ENCODE peak calls at places on chromosomes 4 and X, in nine cellular contexts. C is K562; P is right atrium auricular region; A is psoas muscle; R is CD8-positive, alpha-beta T cell; O is uterus; Y is gastrocnemius medialis; V is breast epithelium; M is endothelial cell of umbilical vein. W is an unnamed sample.

GRCh38 chr4:71941001-71941400 is 90.8 kb upstream of the NPFFR2 start:
- DNase-seq in V (no peak), Y (no peak), M (peak; percentile 10), O (no peak), P (no peak), A (no peak), R (no peak), C (peak; percentile 12), W (no peak)

GRCh38 chr4:162522724-162523123 is 358.9 kb upstream of the FSTL5 start:
- DNase-seq in R (no peak), C (no peak), P (no peak), M (no peak), A (no peak), V (no peak), O (no peak), Y (no peak), W (no peak)

GRCh38 chrX:137151403-137151802 is 117.6 kb upstream of the GPR101 start:
- DNase-seq in R (no peak), V (no peak), O (no peak), A (no peak), P (no peak), M (no peak), Y (no peak), C (no peak), W (no peak)

GRCh38 chr4:154559141-154559841 is 3.5 kb upstream of the FGB start:
- DNase-seq in A (no peak), C (peak; percentile 48), P (no peak), O (no peak), R (no peak), V (no peak), Y (no peak), M (peak; percentile 53), W (no peak)

GRCh38 chrX:77276742-77277141 is 170.4 kb upstream of the FGF16 start:
- DNase-seq in C (no peak), R (no peak), M (no peak), O (no peak), Y (no peak), A (no peak), V (no peak), P (no peak), W (no peak)

GRCh38 chr4:61462451-61463326 is 262.6 kb downstream of the ADGRL3 start:
- DNase-seq in O (no peak), A (no peak), M (peak; percentile 53), C (no peak), Y (no peak), R (no peak), P (no peak), V (no peak), W (no peak)

GRCh38 chrX:115988825-115989224 is 181.7 kb upstream of the AGTR2 start:
- DNase-seq in V (no peak), P (no peak), Y (no peak), M (no peak), C (no peak), R (no peak), O (no peak), A (no peak), W (no peak)

GRCh38 chrX:134551365-134552095 is 91.6 kb downstream of the HPRT1 start:
- DNase-seq in V (no peak), R (no peak), M (peak; percentile 42), P (no peak), O (no peak), C (no peak), A (no peak), Y (no peak), W (no peak)

GRCh38 chr4:48944659-48945290 is 38.2 kb upstream of the OCIAD2 start:
- DNase-seq in M (no peak), A (no peak), O (no peak), V (no peak), P (no peak), Y (no peak), C (peak; percentile 38), R (peak; percentile 26), W (no peak)

GRCh38 chr4:48945981-48946380 is 39.4 kb upstream of the OCIAD2 start:
- DNase-seq in O (no peak), M (no peak), R (no peak), V (no peak), C (no peak), Y (no peak), P (no peak), A (no peak), W (no peak)

GRCh38 chr4:48949518-48950207 is 36.4 kb upstream of the CWH43 start:
- DNase-seq in P (no peak), M (no peak), V (no peak), O (no peak), C (no peak), A (no peak), R (no peak), Y (no peak), W (no peak)

GRCh38 chr4:48949086-48949485 is 37.0 kb upstream of the CWH43 start:
- DNase-seq in V (no peak), A (no peak), C (no peak), Y (no peak), R (no peak), P (no peak), O (no peak), M (no peak), W (no peak)

DNA sequence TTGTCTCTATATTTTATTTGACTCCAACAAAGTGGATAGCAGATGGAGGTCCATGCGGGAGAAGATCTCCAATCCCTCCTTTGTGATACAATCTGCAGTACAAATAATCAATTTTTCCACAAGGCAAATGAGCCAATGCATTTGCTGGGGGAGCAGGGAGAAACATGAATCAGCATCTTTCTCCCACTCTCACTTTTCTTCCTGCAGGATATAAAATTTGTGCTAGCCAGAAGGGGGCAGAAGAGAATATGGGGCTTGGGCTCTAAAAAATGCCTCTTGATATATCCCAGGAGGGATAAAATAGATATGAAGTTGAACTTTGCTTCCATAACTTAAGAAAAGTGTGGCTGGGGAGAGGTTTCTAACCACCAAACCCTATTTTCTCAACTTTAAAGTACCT is 38.3 kb upstream of the CWH43 start:
- DNase-seq in M (no peak), V (no peak), O (no peak), Y (no peak), C (peak; percentile 19), A (no peak), P (no peak), R (no peak), W (no peak)
- TF ChIP-seq CTCF in M (no peak), V (no peak), O (no peak), Y (no peak), C (no peak), A (no peak), P (no peak), R (no peak), W (no peak)

GRCh38 chr4:3420606-3420955 is 21.2 kb upstream of the HGFAC start:
- DNase-seq in A (peak; percentile 35), R (no peak), C (no peak), P (no peak), M (no peak), V (no peak), Y (no peak), O (no peak), W (peak; percentile 48)

GRCh38 chr4:3420956-3421355 is 20.8 kb upstream of the HGFAC start:
- DNase-seq in O (no peak), C (no peak), V (no peak), P (no peak), A (peak; percentile 30), R (no peak), M (no peak), Y (no peak), W (peak; percentile 24)

GRCh38 chr4:3422808-3423297 is 18.9 kb upstream of the HGFAC start:
- DNase-seq in M (no peak), O (no peak), A (peak; percentile 44), V (no peak), R (no peak), P (no peak), Y (no peak), C (no peak), W (peak; percentile 43)

GRCh38 chr4:3422241-3422801 is 19.4 kb upstream of the HGFAC start:
- DNase-seq in V (no peak), Y (no peak), O (no peak), P (no peak), R (no peak), C (no peak), M (no peak), A (peak; percentile 43), W (peak; percentile 70)

DNA sequence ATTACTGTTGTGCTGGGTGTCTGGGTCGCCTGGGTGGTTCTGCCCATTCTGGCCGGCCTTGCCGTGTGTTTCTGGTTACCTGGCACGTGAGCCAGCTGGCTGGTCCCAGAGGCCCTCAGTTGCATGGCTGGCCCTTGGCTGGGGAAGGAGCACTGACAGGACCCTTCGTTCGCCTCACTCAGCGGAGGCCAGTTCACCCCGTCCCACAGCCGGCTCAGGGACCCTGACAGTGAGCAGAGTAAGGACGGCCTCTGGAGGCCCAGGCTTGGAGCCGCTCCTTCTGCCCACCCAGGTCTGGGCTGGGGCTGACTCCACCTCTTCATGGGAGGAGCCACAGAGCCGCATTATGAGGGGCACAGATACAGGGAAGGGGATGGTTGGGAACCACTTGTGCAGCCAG is 20.3 kb upstream of the HGFAC start:
- DNase-seq in M (no peak), C (no peak), A (peak; percentile 16), V (no peak), R (no peak), O (no peak), P (no peak), Y (no peak), W (peak; percentile 55)
- H3K36me3 ChIP-seq in M (peaks cover 35% of the 10 kb centered on the region), C (no peaks in the 10 kb centered on the region), A (no peaks in the 10 kb centered on the region), V (no peaks in the 10 kb centered on the region), R (no peaks in the 10 kb centered on the region), O (no peaks in the 10 kb centered on the region), P (peaks cover 30% of the 10 kb centered on the region), Y (peaks cover 35% of the 10 kb centered on the region), W (peaks cover 21% of the 10 kb centered on the region)

GRCh38 chr4:1248262-1249147 is at the start of gene CTBP1:
- DNase-seq in P (peak; percentile 72), Y (peak; percentile 66), M (peak; percentile 86), V (peak; percentile 64), C (peak; percentile 95), A (peak; percentile 91), R (peak; percentile 77), O (peak; percentile 84), W (peak; percentile 94)
- H3K4me1 ChIP-seq in P (no peaks in the 10 kb centered on the region), Y (peaks cover 78% of the 10 kb centered on the region), M (peaks cover 18% of the 10 kb centered on the region), V (peaks cover 42% of the 10 kb centered on the region), C (peaks cover 73% of the 10 kb centered on the region), A (peaks cover 68% of the 10 kb centered on the region), R (peaks cover 72% of the 10 kb centered on the region), O (peaks cover 43% of the 10 kb centered on the region), W (peaks cover 25% of the 10 kb centered on the region)

GRCh38 chr4:104449537-104449936 is 45.2 kb downstream of the CXXC4 start:
- DNase-seq in V (no peak), A (no peak), Y (no peak), O (no peak), M (no peak), C (no peak), P (no peak), R (no peak), W (no peak)

GRCh38 chr4:104446431-104446925 is 48.2 kb downstream of the CXXC4 start:
- DNase-seq in Y (no peak), R (no peak), C (no peak), V (no peak), P (no peak), A (no peak), O (no peak), M (no peak), W (no peak)

GRCh38 chr4:104447346-104447745 is 47.3 kb downstream of the CXXC4 start:
- DNase-seq in A (no peak), P (no peak), O (no peak), M (no peak), C (no peak), R (no peak), Y (no peak), V (no peak), W (no peak)

GRCh38 chr4:104457308-104457981 is 37.2 kb downstream of the CXXC4 start:
- DNase-seq in R (no peak), V (no peak), Y (no peak), A (no peak), C (no peak), M (no peak), P (no peak), O (no peak), W (no peak)

GRCh38 chr4:104451573-104451972 is 43.1 kb downstream of the CXXC4 start:
- DNase-seq in C (no peak), A (no peak), V (no peak), P (no peak), R (no peak), O (no peak), Y (no peak), M (no peak), W (no peak)
- TF ChIP-seq CTCF in C (no peak), A (peak; percentile 14), V (no peak), P (no peak), R (no peak), O (no peak), Y (no peak), M (no peak), W (peak; percentile 26)